ENCODE peak calls at places on chromosomes 12 and 14, in four cellular contexts. P, T, V and Z are unnamed samples.

GRCh38 chr14:102591372-102591943 is 991 bp upstream of the RCOR1 start:
- DNase-seq in P (peak; percentile 81), V (no peak), T (no peak), Z (peak; percentile 21)

GRCh38 chr12:28513983-28514382 is 323.7 kb downstream of the CCDC91 start:
- DNase-seq in T (no peak), V (no peak), P (no peak), Z (no peak)

GRCh38 chr12:108063192-108063591 is 65.9 kb upstream of the WSCD2 start:
- DNase-seq in T (no peak), P (peak; percentile 45), V (peak; percentile 30), Z (no peak)

GRCh38 chr14:105043656-105044055 is 21.6 kb downstream of the GPR132 start:
- DNase-seq in P (no peak), T (no peak), V (no peak), Z (no peak)

GRCh38 chr14:92924247-92924646 is 1.3 kb downstream of the CHGA start:
- DNase-seq in P (peak; percentile 84), T (no peak), V (peak; percentile 69), Z (no peak)

GRCh38 chr12:3574986-3575385 is 84.0 kb downstream of the PRMT8 start:
- DNase-seq in V (no peak), T (no peak), P (no peak), Z (no peak)

GRCh38 chr12:77179515-77179914 is 114.1 kb upstream of the E2F7 start:
- DNase-seq in T (no peak), V (no peak), P (no peak), Z (no peak)

GRCh38 chr12:50597200-50598195 is 92.7 kb downstream of the DIP2B start:
- DNase-seq in P (peak; percentile 35), V (peak; percentile 28), T (no peak), Z (peak; percentile 49)

GRCh38 chr12:105227879-105228278 is 8.1 kb downstream of the APPL2 start:
- DNase-seq in V (no peak), P (no peak), T (no peak), Z (no peak)

GRCh38 chr14:96136361-96136760 is 68.3 kb upstream of the BDKRB2 start:
- DNase-seq in V (no peak), P (no peak), T (no peak), Z (peak; percentile 35)

GRCh38 chr12:72271741-72272661 is at the start of gene TRHDE:
- DNase-seq in V (no peak), P (peak; percentile 84), T (peak; percentile 86), Z (peak; percentile 73)

GRCh38 chr14:49057838-49058510 is 528.2 kb downstream of the RPS29 start:
- DNase-seq in T (no peak), V (no peak), P (no peak), Z (no peak)

GRCh38 chr12:24109381-24110039 is 160.0 kb upstream of the SOX5 start:
- DNase-seq in P (peak; percentile 29), V (peak; percentile 89), T (no peak), Z (no peak)

GRCh38 chr14:93343266-93343665 is 3.7 kb upstream of the COX8C start:
- DNase-seq in V (no peak), P (no peak), T (no peak), Z (no peak)

GRCh38 chr12:132318618-132319033 is 10.8 kb downstream of the GALNT9 start:
- DNase-seq in P (no peak), T (no peak), V (no peak), Z (no peak)

GRCh38 chr12:94617101-94617500 is 33.3 kb downstream of the TMCC3 start:
- DNase-seq in V (no peak), P (no peak), T (no peak), Z (no peak)

GRCh38 chr12:81797100-81797499 is 38.0 kb upstream of the PPFIA2 start:
- DNase-seq in V (peak; percentile 48), T (no peak), P (no peak), Z (no peak)

GRCh38 chr12:44247588-44247987 is 411.7 kb downstream of the TMEM117 start:
- DNase-seq in T (no peak), V (no peak), P (peak; percentile 5), Z (no peak)

GRCh38 chr14:102778616-102779351 is 1.5 kb downstream of the TRAF3 start:
- DNase-seq in P (peak; percentile 34), V (no peak), T (no peak), Z (no peak)

GRCh38 chr12:132432721-132433577 is 57.0 kb upstream of the FBRSL1 start:
- DNase-seq in V (no peak), P (peak; percentile 84), T (no peak), Z (no peak)

GRCh38 chr14:20327005-20327869 is 5.8 kb downstream of the CCNB1IP1 start:
- DNase-seq in P (peak; percentile 54), T (no peak), V (peak; percentile 33), Z (no peak)

GRCh38 chr12:124774462-124775167 is 89.0 kb downstream of the SCARB1 start:
- DNase-seq in P (no peak), V (peak; percentile 67), T (no peak), Z (peak; percentile 83)

GRCh38 chr14:48325486-48325885 is 650.1 kb upstream of the MDGA2 start:
- DNase-seq in T (no peak), P (no peak), V (no peak), Z (no peak)

GRCh38 chr14:55267816-55268215 is 3.4 kb upstream of the FBXO34 start:
- DNase-seq in V (no peak), T (no peak), P (no peak), Z (peak; percentile 4)

GRCh38 chr14:53767566-53767965 is 189.1 kb downstream of the BMP4 start:
- DNase-seq in V (no peak), T (no peak), P (no peak), Z (no peak)

GRCh38 chr12:65590318-65590717 is 234.0 kb upstream of the HMGA2 start:
- DNase-seq in T (no peak), V (no peak), P (no peak), Z (no peak)

GRCh38 chr14:33916663-33917565 is 34.0 kb downstream of the EGLN3 start:
- DNase-seq in P (no peak), V (no peak), T (no peak), Z (peak; percentile 47)

GRCh38 chr14:91399868-91400640 is 17.6 kb downstream of the CCDC88C start:
- DNase-seq in T (no peak), P (peak; percentile 80), V (peak; percentile 36), Z (no peak)

GRCh38 chr14:94671870-94672444 is 59.8 kb downstream of the SERPINA3 start:
- DNase-seq in T (peak; percentile 45), V (no peak), P (no peak), Z (no peak)

GRCh38 chr14:53032161-53032803 is 81.4 kb upstream of the FERMT2 start:
- DNase-seq in V (no peak), T (no peak), P (no peak), Z (peak; percentile 28)

GRCh38 chr12:115155665-115156645 is 472.0 kb upstream of the TBX3 start:
- DNase-seq in T (no peak), V (no peak), P (no peak), Z (peak; percentile 81)

GRCh38 chr14:73338551-73338950 is 101.2 kb downstream of the PAPLN start:
- DNase-seq in V (no peak), T (no peak), P (no peak), Z (no peak)

GRCh38 chr12:52903855-52904508 is 894 bp downstream of the KRT8 start:
- DNase-seq in V (no peak), T (no peak), P (peak; percentile 95), Z (peak; percentile 34)

GRCh38 chr12:116241157-116241772 is 36.2 kb downstream of the MED13L start:
- DNase-seq in V (no peak), T (no peak), P (no peak), Z (no peak)

GRCh38 chr14:64061115-64061514 is 208.3 kb downstream of the SYNE2 start:
- DNase-seq in V (no peak), T (no peak), P (no peak), Z (no peak)

GRCh38 chr12:89345830-89346740 is 6.2 kb downstream of the DUSP6 start:
- DNase-seq in P (peak; percentile 61), T (no peak), V (peak; percentile 95), Z (peak; percentile 28)